ENCODE peak calls at places on chromosomes 3 and 15, in four cellular contexts. C, J, G and Q are unnamed samples.

GRCh38 chr15:82856397-82857170 is 47.2 kb downstream of the WHAMM start:
- ATAC-seq in C (no peak), G (no peak), J (no peak), Q (no peak)

GRCh38 chr15:62591842-62592838 is 427.1 kb upstream of the C2CD4B start:
- ATAC-seq in J (no peak), C (peak; percentile 42), G (no peak), Q (peak; percentile 65)

GRCh38 chr3:146071636-146072035 is 89.3 kb downstream of the PLOD2 start:
- ATAC-seq in G (no peak), J (no peak), C (no peak), Q (peak; percentile 71)

GRCh38 chr3:65946438-65946837 is 92.3 kb downstream of the MAGI1 start:
- ATAC-seq in G (no peak), C (no peak), J (no peak), Q (peak; percentile 62)

GRCh38 chr3:18234717-18235335 is 190.3 kb downstream of the SATB1 start:
- ATAC-seq in C (peak; percentile 40), J (no peak), G (no peak), Q (no peak)

GRCh38 chr3:64575211-64575844 is 112.5 kb downstream of the ADAMTS9 start:
- ATAC-seq in G (peak; percentile 64), C (peak; percentile 52), J (peak; percentile 86), Q (no peak)

GRCh38 chr15:99433026-99433756 is 132.6 kb upstream of the MEF2A start:
- ATAC-seq in G (no peak), C (peak; percentile 24), J (peak; percentile 62), Q (peak; percentile 44)

GRCh38 chr15:75201609-75202250 is at the start of gene C15orf39:
- ATAC-seq in G (peak; percentile 64), C (peak; percentile 41), J (peak; percentile 55), Q (peak; percentile 83)

GRCh38 chr3:20822251-20822650 is 636.2 kb upstream of the SGO1 start:
- ATAC-seq in J (no peak), C (no peak), G (no peak), Q (no peak)

GRCh38 chr3:58657571-58658141 is 8.9 kb downstream of the FAM3D start:
- ATAC-seq in C (no peak), G (no peak), J (no peak), Q (no peak)

GRCh38 chr3:27880969-27881892 is 159.1 kb upstream of the EOMES start:
- ATAC-seq in J (peak; percentile 75), G (peak; percentile 67), C (peak; percentile 17), Q (no peak)

GRCh38 chr3:39531681-39532080 is 64.2 kb downstream of the MOBP start:
- ATAC-seq in C (peak; percentile 97), J (no peak), G (no peak), Q (peak; percentile 74)

GRCh38 chr3:125019271-125019670 is 36.5 kb downstream of the HEG1 start:
- ATAC-seq in C (no peak), J (no peak), G (no peak), Q (no peak)

DNA sequence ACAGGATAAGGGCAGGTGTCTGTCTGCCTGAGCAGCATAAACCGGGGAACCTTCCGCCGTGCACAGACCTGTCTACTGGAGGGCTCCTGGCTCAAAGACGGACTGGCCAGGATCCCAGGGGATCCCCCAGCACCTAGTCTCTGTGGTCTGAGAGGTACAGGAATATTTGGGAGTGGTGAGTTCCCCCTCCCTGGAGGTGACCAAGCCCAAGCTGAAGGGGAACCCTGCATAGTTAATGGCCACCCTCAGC is 194.7 kb upstream of the TLE3 start:
- ATAC-seq in G (no peak), C (no peak), J (no peak), Q (no peak)
- H3K9me3 ChIP-seq in G (no peaks in the 10 kb centered on the region), C (no peaks in the 10 kb centered on the region), J (no peaks in the 10 kb centered on the region), Q (no peaks in the 10 kb centered on the region)

GRCh38 chr3:71429610-71429988 is 153.9 kb downstream of the FOXP1 start:
- ATAC-seq in J (no peak), C (no peak), G (no peak), Q (no peak)

GRCh38 chr3:71428841-71429609 is 154.5 kb downstream of the FOXP1 start:
- ATAC-seq in C (peak; percentile 66), J (no peak), G (no peak), Q (peak; percentile 44)

GRCh38 chr3:71421820-71422566 is 161.5 kb downstream of the FOXP1 start:
- ATAC-seq in J (peak; percentile 93), G (no peak), C (no peak), Q (no peak)

GRCh38 chr3:71423151-71423906 is 160.2 kb downstream of the FOXP1 start:
- ATAC-seq in J (no peak), C (peak; percentile 94), G (no peak), Q (no peak)

GRCh38 chr3:71425491-71426071 is 157.9 kb downstream of the FOXP1 start:
- ATAC-seq in C (peak; percentile 55), J (no peak), G (peak; percentile 70), Q (no peak)
- H3K4me1 ChIP-seq in C (peaks cover 58% of the 10 kb centered on the region), J (peaks cover 13% of the 10 kb centered on the region), G (peaks cover 6% of the 10 kb centered on the region), Q (peaks cover 17% of the 10 kb centered on the region)

GRCh38 chr3:173008978-173009377 is 132.1 kb downstream of the SPATA16 start:
- ATAC-seq in C (no peak), G (no peak), J (no peak), Q (no peak)
- H3K27ac ChIP-seq in C (no peak overlapping the region), G (no peak overlapping the region), J (no peak overlapping the region), Q (no peak overlapping the region)

GRCh38 chr3:82939491-82940097 is 1178.1 kb upstream of the GBE1 start:
- ATAC-seq in J (no peak), C (no peak), G (no peak), Q (no peak)

GRCh38 chr3:82942041-82942440 is 1180.6 kb upstream of the GBE1 start:
- ATAC-seq in C (no peak), G (no peak), J (peak; percentile 98), Q (no peak)

GRCh38 chr3:82940124-82940523 is 1178.7 kb upstream of the GBE1 start:
- ATAC-seq in J (no peak), G (no peak), C (no peak), Q (no peak)

GRCh38 chr3:82938821-82939328 is 1177.4 kb upstream of the GBE1 start:
- ATAC-seq in J (no peak), C (no peak), G (no peak), Q (no peak)
- H3K9me3 ChIP-seq in J (no peaks in the 10 kb centered on the region), C (no peaks in the 10 kb centered on the region), G (peaks cover 22% of the 10 kb centered on the region), Q (peaks cover 14% of the 10 kb centered on the region)

DNA sequence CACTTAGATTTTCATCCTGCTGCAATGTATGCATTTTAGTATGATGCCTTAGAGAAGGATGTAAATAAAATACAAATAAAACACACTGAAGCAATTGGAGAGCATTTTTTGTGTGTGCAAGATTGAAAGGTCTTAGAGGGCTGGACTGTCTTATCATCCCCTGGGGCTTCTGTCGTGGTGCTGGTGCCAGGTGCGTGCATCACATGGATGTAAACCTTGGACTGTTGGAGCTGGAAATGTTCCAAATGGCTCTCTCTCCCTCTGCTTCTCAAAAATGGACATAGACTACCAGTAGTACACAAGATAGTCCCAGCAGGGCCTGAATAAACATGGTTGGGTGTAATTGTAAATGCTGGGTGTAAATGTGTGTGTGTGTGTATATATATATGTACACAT is 40.5 kb downstream of the CORO2B start:
- ATAC-seq in G (no peak), J (no peak), C (no peak), Q (no peak)
- H3K4me1 ChIP-seq in G (no peaks in the 10 kb centered on the region), J (no peaks in the 10 kb centered on the region), C (no peaks in the 10 kb centered on the region), Q (no peaks in the 10 kb centered on the region)

DNA sequence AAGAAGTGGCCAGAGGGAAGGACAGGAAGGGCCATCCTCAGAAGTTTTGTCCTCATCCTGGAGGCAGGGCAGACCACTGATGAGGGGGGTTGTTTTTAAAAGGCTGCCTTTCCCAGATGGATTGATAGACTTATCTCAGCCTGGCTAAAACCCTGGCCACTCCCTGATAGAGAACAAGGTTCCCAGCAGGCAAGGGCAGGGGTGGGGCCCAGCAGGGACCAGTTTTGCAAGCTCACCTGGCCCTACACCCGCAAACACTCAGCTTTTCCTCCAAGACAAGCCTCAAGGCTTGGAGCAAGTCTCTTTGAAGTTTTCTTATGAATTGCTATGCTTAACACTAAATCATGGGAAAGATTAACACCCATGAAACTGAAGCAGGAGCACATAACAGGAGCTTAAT is 9.1 kb downstream of the LIPC start:
- ATAC-seq in C (peak; percentile 60), J (no peak), G (no peak), Q (no peak)
- H3K27ac ChIP-seq in C (peak overlapping the region; percentile 86), J (no peak overlapping the region), G (no peak overlapping the region), Q (no peak overlapping the region)

DNA sequence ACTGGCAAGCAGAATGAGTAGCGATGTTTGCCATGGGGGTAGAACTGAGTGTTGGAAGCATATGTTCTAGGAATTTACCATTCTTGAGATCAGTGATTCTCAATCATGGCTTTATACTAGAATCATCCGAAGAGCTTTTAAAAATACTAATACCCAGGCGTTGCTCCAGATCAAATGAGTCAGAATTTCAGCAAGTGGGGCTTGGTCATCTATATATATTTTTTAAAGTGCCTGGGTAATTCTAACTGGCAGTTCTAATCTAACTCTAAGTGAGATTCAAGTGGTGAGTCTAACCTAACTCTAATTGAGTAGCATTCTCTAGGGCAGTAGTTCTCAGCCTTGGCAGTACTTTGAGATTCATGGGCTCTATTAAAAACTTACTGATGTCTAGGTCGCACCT is 20.8 kb downstream of the TM4SF1 start:
- ATAC-seq in J (no peak), C (no peak), G (no peak), Q (no peak)
- H3K9me3 ChIP-seq in J (no peaks in the 10 kb centered on the region), C (no peaks in the 10 kb centered on the region), G (no peaks in the 10 kb centered on the region), Q (no peaks in the 10 kb centered on the region)

GRCh38 chr15:40345225-40345866 is 4.6 kb upstream of the CCDC9B start:
- ATAC-seq in J (no peak), C (no peak), G (no peak), Q (no peak)
- H3K4me1 ChIP-seq in J (no peaks in the 10 kb centered on the region), C (peaks cover 41% of the 10 kb centered on the region), G (peaks cover 3% of the 10 kb centered on the region), Q (no peaks in the 10 kb centered on the region)

GRCh38 chr3:189361103-189361835 is 189.5 kb downstream of the TPRG1 start:
- ATAC-seq in J (no peak), G (no peak), C (no peak), Q (no peak)
- H3K27ac ChIP-seq in J (no peak overlapping the region), G (no peak overlapping the region), C (no peak overlapping the region), Q (no peak overlapping the region)